ENCODE peak calls at places on chromosome 20, in nine cellular contexts. One of them, this sample, is unnamed.

GRCh38 chr20:48070961-48071645 is 285.8 kb upstream of the SULF2 start:
- DNase-seq in activated effector memory CD4-positive, alpha-beta T cell treated with anti-CD3 and anti-CD28 coated beads, Interleukin-2, amount 50 U/mL, for 16 hours: no peak
- DNase-seq in PC-9: no peak
- DNase-seq in anterior cingulate cortex: no peak
- DNase-seq in astrocyte of the spinal cord: no peak
- DNase-seq in SW 1271: no peak
- DNase-seq in GM20000: no peak
- DNase-seq in GM13976: no peak
- DNase-seq in RWPE1: no peak
- DNase-seq in this sample: no peak

GRCh38 chr20:49610701-49611538 is 43.0 kb upstream of the PTGIS start:
- DNase-seq in PC-9: peak
- DNase-seq in activated effector memory CD4-positive, alpha-beta T cell treated with anti-CD3 and anti-CD28 coated beads, Interleukin-2, amount 50 U/mL, for 16 hours: peak
- DNase-seq in GM20000: peak
- DNase-seq in RWPE1: peak
- DNase-seq in SW 1271: peak
- DNase-seq in anterior cingulate cortex: peak
- DNase-seq in GM13976: peak
- DNase-seq in astrocyte of the spinal cord: peak
- DNase-seq in this sample: peak

GRCh38 chr20:63618291-63618980 is 8.5 kb downstream of the GMEB2 start:
- DNase-seq in SW 1271: no peak
- DNase-seq in PC-9: no peak
- DNase-seq in astrocyte of the spinal cord: no peak
- DNase-seq in GM13976: no peak
- DNase-seq in anterior cingulate cortex: no peak
- DNase-seq in GM20000: no peak
- DNase-seq in activated effector memory CD4-positive, alpha-beta T cell treated with anti-CD3 and anti-CD28 coated beads, Interleukin-2, amount 50 U/mL, for 16 hours: no peak
- DNase-seq in RWPE1: no peak
- DNase-seq in this sample: no peak

GRCh38 chr20:19942611-19943010 is 74.6 kb upstream of the NAA20 start:
- DNase-seq in SW 1271: no peak
- DNase-seq in GM20000: no peak
- DNase-seq in GM13976: no peak
- DNase-seq in PC-9: no peak
- DNase-seq in RWPE1: no peak
- DNase-seq in anterior cingulate cortex: no peak
- DNase-seq in activated effector memory CD4-positive, alpha-beta T cell treated with anti-CD3 and anti-CD28 coated beads, Interleukin-2, amount 50 U/mL, for 16 hours: no peak
- DNase-seq in astrocyte of the spinal cord: no peak
- DNase-seq in this sample: no peak

GRCh38 chr20:50395258-50395729 is 114.9 kb upstream of the PTPN1 start:
- DNase-seq in GM20000: no peak
- DNase-seq in astrocyte of the spinal cord: peak
- DNase-seq in activated effector memory CD4-positive, alpha-beta T cell treated with anti-CD3 and anti-CD28 coated beads, Interleukin-2, amount 50 U/mL, for 16 hours: no peak
- DNase-seq in RWPE1: no peak
- DNase-seq in PC-9: peak
- DNase-seq in SW 1271: no peak
- DNase-seq in GM13976: no peak
- DNase-seq in anterior cingulate cortex: no peak
- DNase-seq in this sample: peak

GRCh38 chr20:23120936-23121765 is 35.0 kb upstream of the CD93 start:
- DNase-seq in GM20000: no peak
- DNase-seq in activated effector memory CD4-positive, alpha-beta T cell treated with anti-CD3 and anti-CD28 coated beads, Interleukin-2, amount 50 U/mL, for 16 hours: peak
- DNase-seq in RWPE1: no peak
- DNase-seq in SW 1271: no peak
- DNase-seq in PC-9: no peak
- DNase-seq in GM13976: no peak
- DNase-seq in astrocyte of the spinal cord: no peak
- DNase-seq in anterior cingulate cortex: no peak
- DNase-seq in this sample: no peak

GRCh38 chr20:2673453-2673852 is 9.4 kb upstream of the IDH3B start:
- DNase-seq in GM20000: no peak
- DNase-seq in anterior cingulate cortex: no peak
- DNase-seq in PC-9: no peak
- DNase-seq in GM13976: no peak
- DNase-seq in activated effector memory CD4-positive, alpha-beta T cell treated with anti-CD3 and anti-CD28 coated beads, Interleukin-2, amount 50 U/mL, for 16 hours: no peak
- DNase-seq in SW 1271: no peak
- DNase-seq in RWPE1: no peak
- DNase-seq in astrocyte of the spinal cord: no peak
- DNase-seq in this sample: no peak

GRCh38 chr20:13492001-13492480 is 146.7 kb downstream of the TASP1 start:
- DNase-seq in GM20000: no peak
- DNase-seq in PC-9: peak
- DNase-seq in SW 1271: no peak
- DNase-seq in RWPE1: peak
- DNase-seq in activated effector memory CD4-positive, alpha-beta T cell treated with anti-CD3 and anti-CD28 coated beads, Interleukin-2, amount 50 U/mL, for 16 hours: no peak
- DNase-seq in GM13976: no peak
- DNase-seq in anterior cingulate cortex: no peak
- DNase-seq in astrocyte of the spinal cord: peak
- DNase-seq in this sample: no peak

GRCh38 chr20:571754-572331 is 28.3 kb upstream of the CSNK2A1 start:
- DNase-seq in PC-9: peak
- DNase-seq in GM20000: no peak
- DNase-seq in RWPE1: no peak
- DNase-seq in anterior cingulate cortex: no peak
- DNase-seq in activated effector memory CD4-positive, alpha-beta T cell treated with anti-CD3 and anti-CD28 coated beads, Interleukin-2, amount 50 U/mL, for 16 hours: no peak
- DNase-seq in SW 1271: no peak
- DNase-seq in astrocyte of the spinal cord: no peak
- DNase-seq in GM13976: no peak
- DNase-seq in this sample: peak

GRCh38 chr20:5746064-5746463 is 4.1 kb upstream of the SHLD1 start:
- DNase-seq in astrocyte of the spinal cord: no peak
- DNase-seq in anterior cingulate cortex: no peak
- DNase-seq in RWPE1: no peak
- DNase-seq in GM20000: no peak
- DNase-seq in GM13976: no peak
- DNase-seq in activated effector memory CD4-positive, alpha-beta T cell treated with anti-CD3 and anti-CD28 coated beads, Interleukin-2, amount 50 U/mL, for 16 hours: no peak
- DNase-seq in PC-9: no peak
- DNase-seq in SW 1271: no peak
- DNase-seq in this sample: no peak

GRCh38 chr20:40497781-40498691 is 191.0 kb downstream of the MAFB start:
- DNase-seq in SW 1271: peak
- DNase-seq in anterior cingulate cortex: no peak
- DNase-seq in activated effector memory CD4-positive, alpha-beta T cell treated with anti-CD3 and anti-CD28 coated beads, Interleukin-2, amount 50 U/mL, for 16 hours: no peak
- DNase-seq in RWPE1: peak
- DNase-seq in astrocyte of the spinal cord: no peak
- DNase-seq in PC-9: no peak
- DNase-seq in GM20000: no peak
- DNase-seq in GM13976: no peak
- DNase-seq in this sample: no peak

GRCh38 chr20:22430154-22430745 is 154.1 kb downstream of the FOXA2 start:
- DNase-seq in anterior cingulate cortex: no peak
- DNase-seq in astrocyte of the spinal cord: no peak
- DNase-seq in SW 1271: no peak
- DNase-seq in GM13976: no peak
- DNase-seq in PC-9: peak
- DNase-seq in GM20000: no peak
- DNase-seq in activated effector memory CD4-positive, alpha-beta T cell treated with anti-CD3 and anti-CD28 coated beads, Interleukin-2, amount 50 U/mL, for 16 hours: no peak
- DNase-seq in RWPE1: peak
- DNase-seq in this sample: no peak

GRCh38 chr20:57259179-57260021 is 7.0 kb downstream of the BMP7 start:
- DNase-seq in PC-9: no peak
- DNase-seq in astrocyte of the spinal cord: no peak
- DNase-seq in GM20000: no peak
- DNase-seq in activated effector memory CD4-positive, alpha-beta T cell treated with anti-CD3 and anti-CD28 coated beads, Interleukin-2, amount 50 U/mL, for 16 hours: no peak
- DNase-seq in GM13976: no peak
- DNase-seq in SW 1271: no peak
- DNase-seq in RWPE1: no peak
- DNase-seq in anterior cingulate cortex: no peak
- DNase-seq in this sample: no peak

GRCh38 chr20:63223121-63223825 is 7.3 kb upstream of the YTHDF1 start:
- DNase-seq in anterior cingulate cortex: peak
- DNase-seq in PC-9: peak
- DNase-seq in activated effector memory CD4-positive, alpha-beta T cell treated with anti-CD3 and anti-CD28 coated beads, Interleukin-2, amount 50 U/mL, for 16 hours: peak
- DNase-seq in GM13976: peak
- DNase-seq in RWPE1: peak
- DNase-seq in SW 1271: peak
- DNase-seq in GM20000: peak
- DNase-seq in astrocyte of the spinal cord: peak
- DNase-seq in this sample: peak

GRCh38 chr20:21609221-21609620 is 95.4 kb upstream of the NKX2-2 start:
- DNase-seq in PC-9: no peak
- DNase-seq in activated effector memory CD4-positive, alpha-beta T cell treated with anti-CD3 and anti-CD28 coated beads, Interleukin-2, amount 50 U/mL, for 16 hours: no peak
- DNase-seq in GM13976: no peak
- DNase-seq in GM20000: no peak
- DNase-seq in SW 1271: no peak
- DNase-seq in RWPE1: no peak
- DNase-seq in astrocyte of the spinal cord: no peak
- DNase-seq in anterior cingulate cortex: peak
- DNase-seq in this sample: peak

GRCh38 chr20:37396520-37397075 is 50.7 kb downstream of the SRC start:
- DNase-seq in GM20000: no peak
- DNase-seq in PC-9: no peak
- DNase-seq in RWPE1: no peak
- DNase-seq in activated effector memory CD4-positive, alpha-beta T cell treated with anti-CD3 and anti-CD28 coated beads, Interleukin-2, amount 50 U/mL, for 16 hours: no peak
- DNase-seq in SW 1271: no peak
- DNase-seq in astrocyte of the spinal cord: no peak
- DNase-seq in anterior cingulate cortex: no peak
- DNase-seq in GM13976: no peak
- DNase-seq in this sample: no peak

GRCh38 chr20:41108531-41108930 is 28.8 kb upstream of the PLCG1 start:
- DNase-seq in anterior cingulate cortex: no peak
- DNase-seq in GM13976: no peak
- DNase-seq in RWPE1: no peak
- DNase-seq in PC-9: no peak
- DNase-seq in GM20000: no peak
- DNase-seq in SW 1271: no peak
- DNase-seq in activated effector memory CD4-positive, alpha-beta T cell treated with anti-CD3 and anti-CD28 coated beads, Interleukin-2, amount 50 U/mL, for 16 hours: no peak
- DNase-seq in astrocyte of the spinal cord: no peak
- DNase-seq in this sample: no peak

GRCh38 chr20:48795732-48796131 is 32.1 kb downstream of the PREX1 start:
- DNase-seq in RWPE1: no peak
- DNase-seq in PC-9: no peak
- DNase-seq in activated effector memory CD4-positive, alpha-beta T cell treated with anti-CD3 and anti-CD28 coated beads, Interleukin-2, amount 50 U/mL, for 16 hours: no peak
- DNase-seq in SW 1271: no peak
- DNase-seq in GM20000: no peak
- DNase-seq in astrocyte of the spinal cord: no peak
- DNase-seq in GM13976: no peak
- DNase-seq in anterior cingulate cortex: no peak
- DNase-seq in this sample: no peak

GRCh38 chr20:5918856-5919633 is 31.3 kb downstream of the TRMT6 start:
- DNase-seq in PC-9: no peak
- DNase-seq in anterior cingulate cortex: no peak
- DNase-seq in SW 1271: peak
- DNase-seq in astrocyte of the spinal cord: peak
- DNase-seq in RWPE1: peak
- DNase-seq in activated effector memory CD4-positive, alpha-beta T cell treated with anti-CD3 and anti-CD28 coated beads, Interleukin-2, amount 50 U/mL, for 16 hours: no peak
- DNase-seq in GM13976: no peak
- DNase-seq in GM20000: no peak
- DNase-seq in this sample: peak

GRCh38 chr20:47926731-47927130 is 141.4 kb upstream of the SULF2 start:
- DNase-seq in RWPE1: peak
- DNase-seq in activated effector memory CD4-positive, alpha-beta T cell treated with anti-CD3 and anti-CD28 coated beads, Interleukin-2, amount 50 U/mL, for 16 hours: no peak
- DNase-seq in astrocyte of the spinal cord: no peak
- DNase-seq in SW 1271: no peak
- DNase-seq in anterior cingulate cortex: no peak
- DNase-seq in GM13976: no peak
- DNase-seq in GM20000: no peak
- DNase-seq in PC-9: no peak
- DNase-seq in this sample: no peak

GRCh38 chr20:2626853-2627541 is 25.4 kb upstream of the NOP56 start:
- DNase-seq in SW 1271: peak
- DNase-seq in activated effector memory CD4-positive, alpha-beta T cell treated with anti-CD3 and anti-CD28 coated beads, Interleukin-2, amount 50 U/mL, for 16 hours: no peak
- DNase-seq in astrocyte of the spinal cord: peak
- DNase-seq in GM13976: no peak
- DNase-seq in GM20000: no peak
- DNase-seq in PC-9: peak
- DNase-seq in anterior cingulate cortex: no peak
- DNase-seq in RWPE1: no peak
- DNase-seq in this sample: peak

GRCh38 chr20:47265984-47266383 is 90.5 kb downstream of the ZMYND8 start:
- DNase-seq in anterior cingulate cortex: no peak
- DNase-seq in RWPE1: no peak
- DNase-seq in PC-9: no peak
- DNase-seq in activated effector memory CD4-positive, alpha-beta T cell treated with anti-CD3 and anti-CD28 coated beads, Interleukin-2, amount 50 U/mL, for 16 hours: no peak
- DNase-seq in SW 1271: no peak
- DNase-seq in GM20000: no peak
- DNase-seq in astrocyte of the spinal cord: no peak
- DNase-seq in GM13976: no peak
- DNase-seq in this sample: no peak

GRCh38 chr20:1334761-1335160 is 5.8 kb upstream of the SDCBP2 start:
- DNase-seq in activated effector memory CD4-positive, alpha-beta T cell treated with anti-CD3 and anti-CD28 coated beads, Interleukin-2, amount 50 U/mL, for 16 hours: no peak
- DNase-seq in PC-9: no peak
- DNase-seq in astrocyte of the spinal cord: no peak
- DNase-seq in anterior cingulate cortex: no peak
- DNase-seq in SW 1271: peak
- DNase-seq in GM20000: no peak
- DNase-seq in RWPE1: no peak
- DNase-seq in GM13976: no peak
- DNase-seq in this sample: peak

GRCh38 chr20:36154696-36155628 is at the start of gene EPB41L1:
- DNase-seq in GM13976: peak
- DNase-seq in SW 1271: no peak
- DNase-seq in GM20000: peak
- DNase-seq in astrocyte of the spinal cord: peak
- DNase-seq in activated effector memory CD4-positive, alpha-beta T cell treated with anti-CD3 and anti-CD28 coated beads, Interleukin-2, amount 50 U/mL, for 16 hours: no peak
- DNase-seq in RWPE1: no peak
- DNase-seq in PC-9: no peak
- DNase-seq in anterior cingulate cortex: no peak
- DNase-seq in this sample: no peak

GRCh38 chr20:17558154-17558940 is 11.5 kb upstream of the DSTN start:
- DNase-seq in astrocyte of the spinal cord: peak
- DNase-seq in anterior cingulate cortex: no peak
- DNase-seq in GM13976: no peak
- DNase-seq in activated effector memory CD4-positive, alpha-beta T cell treated with anti-CD3 and anti-CD28 coated beads, Interleukin-2, amount 50 U/mL, for 16 hours: peak
- DNase-seq in GM20000: no peak
- DNase-seq in SW 1271: peak
- DNase-seq in RWPE1: peak
- DNase-seq in PC-9: peak
- DNase-seq in this sample: peak

GRCh38 chr20:63061701-63062100 is 54.9 kb upstream of the BHLHE23 start:
- DNase-seq in PC-9: no peak
- DNase-seq in activated effector memory CD4-positive, alpha-beta T cell treated with anti-CD3 and anti-CD28 coated beads, Interleukin-2, amount 50 U/mL, for 16 hours: peak
- DNase-seq in GM13976: no peak
- DNase-seq in astrocyte of the spinal cord: no peak
- DNase-seq in GM20000: no peak
- DNase-seq in SW 1271: no peak
- DNase-seq in anterior cingulate cortex: no peak
- DNase-seq in RWPE1: no peak
- DNase-seq in this sample: no peak

GRCh38 chr20:62119591-62120364 is 2.5 kb upstream of the LSM14B start:
- DNase-seq in astrocyte of the spinal cord: no peak
- DNase-seq in GM20000: no peak
- DNase-seq in PC-9: no peak
- DNase-seq in RWPE1: no peak
- DNase-seq in activated effector memory CD4-positive, alpha-beta T cell treated with anti-CD3 and anti-CD28 coated beads, Interleukin-2, amount 50 U/mL, for 16 hours: no peak
- DNase-seq in GM13976: no peak
- DNase-seq in SW 1271: no peak
- DNase-seq in anterior cingulate cortex: no peak
- DNase-seq in this sample: no peak

GRCh38 chr20:51610111-51610510 is 67.6 kb upstream of the NFATC2 start:
- DNase-seq in anterior cingulate cortex: no peak
- DNase-seq in RWPE1: no peak
- DNase-seq in GM13976: no peak
- DNase-seq in GM20000: no peak
- DNase-seq in activated effector memory CD4-positive, alpha-beta T cell treated with anti-CD3 and anti-CD28 coated beads, Interleukin-2, amount 50 U/mL, for 16 hours: no peak
- DNase-seq in PC-9: no peak
- DNase-seq in astrocyte of the spinal cord: no peak
- DNase-seq in SW 1271: no peak
- DNase-seq in this sample: no peak

GRCh38 chr20:32707691-32708581 is 34.2 kb upstream of the C20orf203 start:
- DNase-seq in astrocyte of the spinal cord: peak
- DNase-seq in SW 1271: no peak
- DNase-seq in GM13976: no peak
- DNase-seq in PC-9: no peak
- DNase-seq in GM20000: no peak
- DNase-seq in activated effector memory CD4-positive, alpha-beta T cell treated with anti-CD3 and anti-CD28 coated beads, Interleukin-2, amount 50 U/mL, for 16 hours: no peak
- DNase-seq in RWPE1: no peak
- DNase-seq in anterior cingulate cortex: no peak
- DNase-seq in this sample: no peak

GRCh38 chr20:48313346-48313745 is 514.5 kb downstream of the PREX1 start:
- DNase-seq in GM20000: no peak
- DNase-seq in astrocyte of the spinal cord: peak
- DNase-seq in activated effector memory CD4-positive, alpha-beta T cell treated with anti-CD3 and anti-CD28 coated beads, Interleukin-2, amount 50 U/mL, for 16 hours: no peak
- DNase-seq in anterior cingulate cortex: no peak
- DNase-seq in SW 1271: no peak
- DNase-seq in GM13976: no peak
- DNase-seq in PC-9: no peak
- DNase-seq in RWPE1: no peak
- DNase-seq in this sample: no peak

GRCh38 chr20:56867128-56867527 is 238.0 kb downstream of the TFAP2C start:
- DNase-seq in astrocyte of the spinal cord: no peak
- DNase-seq in GM20000: no peak
- DNase-seq in RWPE1: no peak
- DNase-seq in anterior cingulate cortex: no peak
- DNase-seq in PC-9: no peak
- DNase-seq in SW 1271: no peak
- DNase-seq in activated effector memory CD4-positive, alpha-beta T cell treated with anti-CD3 and anti-CD28 coated beads, Interleukin-2, amount 50 U/mL, for 16 hours: no peak
- DNase-seq in GM13976: no peak
- DNase-seq in this sample: no peak

This sample was measured in HT-29.